ENCODE peak calls at places on chromosomes 4 and X, in ten cellular contexts. Z is stomach; F is thyroid gland; X is tibial nerve; H is CD4-positive, alpha-beta T cell; W is CD8-positive, alpha-beta memory T cell; U is iPS DF 6.9; G is heart right ventricle; V is cardiac muscle cell; B is uterus. M is an unnamed sample.
A peak's percentile ranks its signal among the peaks of the same experiment; 100 is the strongest.

GRCh38 chrX:15206306-15206705 is 63.6 kb downstream of the ASB9 start:
- DNase-seq in W (no peak), U (no peak), Z (no peak), H (no peak), X (no peak), G (no peak), B (no peak), F (peak; percentile 1), V (no peak), M (no peak)

GRCh38 chr4:174538123-174538875 is 16.0 kb upstream of the HPGD start:
- DNase-seq in B (no peak), F (no peak), W (no peak), G (no peak), U (no peak), H (no peak), X (no peak), Z (no peak), V (no peak), M (no peak)

GRCh38 chrX:80266979-80267378 is 153.3 kb upstream of the TENT5D start:
- DNase-seq in F (no peak), B (no peak), X (no peak), Z (no peak), W (no peak), U (no peak), H (no peak), V (peak; percentile 4), G (no peak), M (no peak)

GRCh38 chr4:75623036-75623435 is 7.3 kb downstream of the CDKL2 start:
- DNase-seq in H (no peak), V (no peak), Z (no peak), X (no peak), B (no peak), G (no peak), W (no peak), F (no peak), U (no peak), M (no peak)

GRCh38 chr4:176791591-176792347 is 953 bp downstream of the VEGFC start:
- DNase-seq in X (no peak), Z (peak; percentile 25), F (peak; percentile 78), W (no peak), V (peak; percentile 58), H (no peak), G (peak; percentile 16), B (no peak), U (no peak), M (peak; percentile 52)

GRCh38 chrX:153549231-153549630 is 31.8 kb downstream of the ATP2B3 start:
- DNase-seq in F (no peak), H (no peak), G (no peak), Z (no peak), W (no peak), V (no peak), U (no peak), X (no peak), B (no peak), M (no peak)

GRCh38 chr4:104494822-104495559 is at the start of gene CXXC4:
- DNase-seq in B (peak; percentile 76), W (peak; percentile 7), X (peak; percentile 44), H (no peak), V (peak; percentile 72), U (no peak), Z (peak; percentile 45), G (peak; percentile 70), F (peak; percentile 84), M (peak; percentile 37)

GRCh38 chrX:331772-332495 is 13.3 kb upstream of the GTPBP6 start:
- DNase-seq in F (peak; percentile 0), W (no peak), Z (no peak), U (no peak), H (no peak), B (no peak), G (no peak), X (no peak), V (no peak), M (peak; percentile 54)

GRCh38 chr4:54746228-54746627 is 88.5 kb downstream of the KIT start:
- DNase-seq in B (no peak), U (no peak), H (no peak), X (no peak), Z (no peak), W (no peak), G (no peak), V (no peak), F (peak; percentile 64), M (no peak)

GRCh38 chr4:92234393-92235176 is 69.2 kb upstream of the GRID2 start:
- DNase-seq in G (no peak), X (no peak), V (peak; percentile 99), F (no peak), Z (no peak), W (no peak), U (no peak), H (no peak), B (no peak), M (no peak)

GRCh38 chr4:99209671-99210070 is 9.4 kb downstream of the ADH6 start:
- DNase-seq in X (no peak), H (no peak), Z (no peak), V (peak; percentile 22), B (no peak), U (no peak), G (no peak), F (no peak), W (no peak), M (no peak)

GRCh38 chr4:63728480-63729177 is 680.6 kb downstream of the TECRL start:
- DNase-seq in X (no peak), Z (no peak), U (no peak), H (no peak), F (no peak), W (no peak), B (no peak), V (no peak), G (no peak), M (no peak)

GRCh38 chrX:143894938-143895337 is 11.1 kb downstream of the UBE2NL start:
- DNase-seq in B (no peak), X (no peak), F (no peak), W (no peak), Z (no peak), G (no peak), U (no peak), H (no peak), V (no peak), M (no peak)
- H3K9me3 ChIP-seq in B (no peaks in the 10 kb centered on the region), X (peaks cover 3% of the 10 kb centered on the region), F (no peaks in the 10 kb centered on the region), W (no peaks in the 10 kb centered on the region), Z (no peaks in the 10 kb centered on the region), G (no peaks in the 10 kb centered on the region), U (no peaks in the 10 kb centered on the region), H (no peaks in the 10 kb centered on the region), V (no peaks in the 10 kb centered on the region), M (no peaks in the 10 kb centered on the region)

DNA sequence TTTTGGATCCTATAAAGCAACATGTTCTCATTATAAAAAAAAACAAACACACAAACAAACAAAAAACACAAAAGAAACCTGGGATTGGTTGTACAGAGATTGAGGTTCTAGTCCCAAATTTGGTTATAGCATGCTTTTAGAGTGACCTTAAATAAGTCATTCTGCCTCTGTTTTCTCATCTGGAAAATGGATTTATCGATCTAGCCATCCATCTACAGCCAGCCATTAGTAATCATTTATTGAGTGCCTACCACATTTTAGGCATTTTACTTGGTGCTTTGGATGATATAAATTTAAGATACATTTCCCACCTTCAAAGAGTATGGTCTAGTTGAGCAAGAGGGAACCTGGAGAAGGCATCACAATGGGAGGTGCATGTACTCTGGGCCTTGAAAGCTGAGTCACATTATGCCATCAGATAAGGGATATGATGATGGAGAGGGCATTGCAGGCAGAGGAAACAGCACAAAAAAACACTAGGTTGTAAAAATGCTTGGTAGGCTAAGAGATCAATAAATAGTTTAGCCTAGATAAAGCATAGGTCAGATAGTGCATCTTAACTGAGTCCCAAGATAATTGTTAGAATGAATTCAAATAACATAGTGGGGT is 91.4 kb downstream of the HEPH start:
- DNase-seq in G (no peak), U (no peak), V (no peak), F (no peak), X (no peak), B (no peak), W (no peak), H (no peak), Z (no peak), M (no peak)
- H3K9me3 ChIP-seq in G (no peaks in the 10 kb centered on the region), U (no peaks in the 10 kb centered on the region), V (no peaks in the 10 kb centered on the region), F (no peaks in the 10 kb centered on the region), X (no peaks in the 10 kb centered on the region), B (no peaks in the 10 kb centered on the region), W (no peaks in the 10 kb centered on the region), H (no peaks in the 10 kb centered on the region), Z (no peaks in the 10 kb centered on the region), M (peaks cover 5% of the 10 kb centered on the region)

DNA sequence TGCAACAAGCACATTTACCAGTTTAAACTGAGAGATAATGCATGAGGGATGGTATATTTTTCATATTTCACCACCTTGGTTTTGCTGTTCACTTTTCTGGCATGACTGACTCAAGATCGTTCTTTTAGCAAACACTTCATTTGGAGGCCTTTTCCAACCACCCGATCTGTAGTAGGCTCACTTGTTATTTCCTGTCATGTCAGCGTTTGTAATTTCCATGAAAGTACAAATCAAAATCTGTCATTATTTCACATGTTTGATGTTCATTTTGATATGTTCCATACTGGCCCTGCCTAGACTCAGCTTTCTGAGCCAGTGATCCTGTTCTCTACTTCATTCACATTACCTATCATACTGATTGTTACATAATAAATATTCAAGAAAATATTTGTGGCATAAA is 1888.3 kb upstream of the PCDH7 start:
- DNase-seq in U (no peak), V (no peak), X (no peak), B (no peak), Z (no peak), H (no peak), F (no peak), W (no peak), G (no peak), M (no peak)
- H3K9me3 ChIP-seq in U (no peaks in the 10 kb centered on the region), V (no peaks in the 10 kb centered on the region), X (no peaks in the 10 kb centered on the region), B (no peaks in the 10 kb centered on the region), Z (no peaks in the 10 kb centered on the region), H (no peaks in the 10 kb centered on the region), F (no peaks in the 10 kb centered on the region), W (no peaks in the 10 kb centered on the region), G (no peaks in the 10 kb centered on the region), M (no peaks in the 10 kb centered on the region)

DNA sequence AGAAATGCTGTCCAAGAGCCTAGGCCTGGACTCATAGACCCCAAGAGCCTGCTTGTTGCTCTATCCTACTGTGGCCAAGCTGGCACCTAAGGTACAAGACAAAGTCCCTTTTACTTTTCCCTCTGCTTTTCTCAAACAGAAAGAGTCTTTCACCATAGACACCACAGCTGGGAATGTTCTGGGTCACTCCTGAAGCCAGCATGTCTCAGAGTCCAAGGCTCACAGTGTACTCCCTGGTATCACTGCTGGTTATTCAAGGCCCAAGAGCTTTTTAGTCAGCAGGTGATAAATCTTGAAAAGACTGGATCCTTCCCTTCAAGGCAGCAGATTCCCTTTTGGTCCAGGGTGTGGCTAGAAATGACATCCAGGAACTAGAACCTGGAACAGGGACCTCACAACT is 328.8 kb downstream of the IQCM start:
- DNase-seq in V (no peak), H (no peak), U (no peak), Z (no peak), F (no peak), B (no peak), X (no peak), W (no peak), G (no peak), M (no peak)
- H3K9me3 ChIP-seq in V (no peaks in the 10 kb centered on the region), H (no peaks in the 10 kb centered on the region), U (no peaks in the 10 kb centered on the region), Z (no peaks in the 10 kb centered on the region), F (no peaks in the 10 kb centered on the region), B (no peaks in the 10 kb centered on the region), X (no peaks in the 10 kb centered on the region), W (no peaks in the 10 kb centered on the region), G (peaks cover 3% of the 10 kb centered on the region), M (no peaks in the 10 kb centered on the region)

DNA sequence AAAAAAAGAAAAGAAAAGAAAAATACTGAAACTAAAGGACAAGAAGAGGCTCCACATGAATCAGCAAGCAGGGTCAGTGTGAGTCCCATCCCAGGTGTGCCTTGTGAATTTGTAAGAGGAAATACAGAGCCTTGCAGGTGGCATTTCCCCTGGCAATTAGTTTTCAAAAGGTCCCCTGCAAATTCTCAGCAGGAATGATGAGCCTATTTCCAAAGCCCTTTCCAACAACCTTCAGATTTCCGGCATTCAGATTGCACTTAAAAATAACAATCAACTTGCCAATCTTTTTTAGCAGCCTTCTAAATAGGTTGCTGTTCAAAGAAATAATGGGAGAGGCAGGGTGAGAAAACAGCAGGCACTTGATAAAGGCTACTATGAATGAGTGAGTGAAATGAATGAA is 66.4 kb upstream of the OR13H1 start:
- DNase-seq in U (peak; percentile 55), G (no peak), X (no peak), B (no peak), H (no peak), V (no peak), Z (no peak), F (no peak), W (no peak), M (no peak)
- H3K9me3 ChIP-seq in U (no peaks in the 10 kb centered on the region), G (no peaks in the 10 kb centered on the region), X (no peaks in the 10 kb centered on the region), B (no peaks in the 10 kb centered on the region), H (no peaks in the 10 kb centered on the region), V (no peaks in the 10 kb centered on the region), Z (no peaks in the 10 kb centered on the region), F (no peaks in the 10 kb centered on the region), W (no peaks in the 10 kb centered on the region), M (no peaks in the 10 kb centered on the region)

M was measured in psoas muscle.